ENCODE peak calls at places on chromosomes 2 and 18, in nine cellular contexts. G, S, L, P, C, Z, V, X and F are unnamed samples.

GRCh38 chr18:37175727-37176126 is 346.8 kb downstream of the KIAA1328 start:
- DNase-seq in G (no peak), X (no peak), C (no peak), L (no peak), Z (no peak), V (no peak), S (no peak), P (no peak), F (no peak)

GRCh38 chr2:85167479-85167878 is 34.3 kb downstream of the TCF7L1 start:
- DNase-seq in L (no peak), X (no peak), S (no peak), G (no peak), Z (no peak), P (no peak), C (no peak), V (no peak), F (no peak)

GRCh38 chr2:235458839-235459273 is 35.0 kb upstream of the AGAP1 start:
- DNase-seq in Z (no peak), P (peak), G (peak), C (peak), V (no peak), S (no peak), L (peak), X (peak), F (no peak)

GRCh38 chr2:130808482-130809268 is 28.0 kb upstream of the ARHGEF4 start:
- DNase-seq in L (no peak), X (no peak), V (no peak), C (no peak), S (no peak), Z (no peak), G (peak), P (no peak), F (no peak)

GRCh38 chr18:23077493-23078256 is 57.6 kb upstream of the CABLES1 start:
- DNase-seq in Z (no peak), C (no peak), G (peak), V (peak), L (no peak), P (no peak), X (no peak), S (no peak), F (no peak)

GRCh38 chr2:108944601-108945241 is 44.3 kb downstream of the EDAR start:
- DNase-seq in P (no peak), G (no peak), Z (no peak), S (no peak), L (no peak), V (no peak), X (no peak), C (peak), F (no peak)

GRCh38 chr2:8633735-8634313 is 48.0 kb upstream of the ID2 start:
- DNase-seq in X (no peak), G (peak), C (peak), Z (peak), L (peak), V (no peak), P (peak), S (peak), F (no peak)

GRCh38 chr2:24971300-24971549 is 530 bp downstream of the DNAJC27 start:
- DNase-seq in C (no peak), V (no peak), Z (no peak), L (no peak), P (no peak), X (no peak), S (no peak), G (no peak), F (no peak)

GRCh38 chr2:14137643-14138042 is 494.9 kb upstream of the LRATD1 start:
- DNase-seq in P (no peak), V (no peak), Z (no peak), C (no peak), L (no peak), S (no peak), G (no peak), X (no peak), F (peak)

GRCh38 chr18:8121942-8122480 is 487.2 kb upstream of the RAB12 start:
- DNase-seq in Z (peak), X (no peak), S (no peak), V (no peak), G (peak), C (peak), L (peak), P (no peak), F (no peak)

GRCh38 chr2:234165421-234165820 is 114.9 kb downstream of the SPP2 start:
- DNase-seq in S (no peak), X (no peak), V (no peak), C (peak), P (no peak), Z (peak), L (peak), G (no peak), F (no peak)

GRCh38 chr2:237254369-237254861 is 159.5 kb downstream of the COL6A3 start:
- DNase-seq in L (peak), C (peak), X (no peak), Z (peak), V (no peak), S (no peak), P (no peak), G (peak), F (no peak)
- TF ChIP-seq CTCF in L (no peak), C (no peak), X (no peak), Z (no peak), V (no peak), S (no peak), P (no peak), G (no peak), F (no peak)

DNA sequence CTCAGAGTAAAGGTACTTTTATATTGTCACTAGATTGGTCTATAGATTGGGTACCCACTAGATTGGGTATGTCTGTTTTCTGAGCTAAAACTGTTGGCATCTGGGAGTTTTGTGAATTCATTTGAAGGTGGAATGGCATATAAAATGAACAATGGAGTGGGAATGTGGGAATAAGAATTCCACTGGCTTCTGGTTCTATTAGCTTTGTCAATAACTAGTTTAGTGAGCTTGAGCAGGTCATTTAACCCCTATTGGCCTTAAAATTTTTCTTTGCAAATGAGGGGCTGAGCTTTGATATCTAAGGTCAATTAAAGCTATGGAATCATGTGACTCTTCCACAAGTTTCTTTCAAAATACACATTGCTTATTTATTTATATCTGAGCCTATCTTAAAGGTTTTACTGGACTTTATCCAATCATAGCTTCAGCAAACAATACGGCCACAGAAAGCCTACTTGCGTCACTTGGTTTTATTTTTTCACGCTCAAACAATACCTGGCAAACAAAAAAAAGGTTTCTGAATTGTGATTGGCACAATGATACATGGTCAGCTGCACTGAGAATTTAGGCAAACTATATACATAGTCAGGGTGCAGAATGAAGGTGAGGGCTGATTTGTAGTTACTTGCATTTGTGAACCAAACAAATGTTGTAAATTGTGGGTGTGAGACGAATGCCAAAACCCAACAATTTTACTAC is 28.8 kb upstream of the ITPRID2 start:
- DNase-seq in S (no peak), Z (no peak), G (no peak), X (no peak), L (no peak), P (no peak), C (no peak), V (no peak), F (no peak)
- TF ChIP-seq CTCF in S (no peak), Z (no peak), G (no peak), X (no peak), L (no peak), P (no peak), C (no peak), V (no peak), F (no peak)

GRCh38 chr2:46548103-46548486 is 68.7 kb downstream of the TMEM247 start:
- DNase-seq in X (peak), V (no peak), G (no peak), S (peak), L (no peak), C (no peak), Z (no peak), P (no peak), F (no peak)
- TF ChIP-seq CTCF in X (no peak), V (no peak), G (no peak), S (no peak), L (no peak), C (no peak), Z (no peak), P (no peak), F (no peak)

GRCh38 chr2:113890253-113891235 is 655 bp downstream of the ACTR3 start:
- DNase-seq in P (peak), V (peak), S (peak), L (peak), C (peak), X (peak), Z (peak), G (peak), F (peak)
- TF ChIP-seq CTCF in P (no peak), V (no peak), S (no peak), L (no peak), C (no peak), X (no peak), Z (no peak), G (no peak), F (no peak)

DNA sequence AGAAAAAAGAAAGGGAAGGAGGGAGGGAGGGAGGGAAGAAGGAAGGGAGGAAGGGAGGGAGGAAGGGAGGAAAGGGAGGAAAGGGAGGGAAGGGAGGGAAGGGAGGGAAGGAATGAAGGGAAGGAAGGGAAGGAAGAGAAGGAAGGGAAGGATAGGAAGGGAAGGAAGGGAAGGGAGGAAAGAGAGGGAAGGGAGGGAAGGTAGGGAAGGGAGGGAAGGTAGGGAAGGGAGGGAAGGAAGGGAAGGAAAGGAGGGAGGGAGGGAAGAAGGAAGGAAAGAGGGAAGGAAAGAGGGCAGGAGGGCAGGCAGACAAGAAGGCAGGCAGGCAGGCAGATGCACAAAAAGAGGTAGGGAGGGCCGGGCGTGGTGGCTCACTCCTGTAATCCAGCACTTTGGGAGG is 74.9 kb downstream of the THADA start:
- DNase-seq in S (no peak), P (no peak), G (no peak), Z (no peak), L (no peak), C (no peak), V (no peak), X (no peak), F (no peak)
- TF ChIP-seq CTCF in S (no peak), P (no peak), G (no peak), Z (no peak), L (no peak), C (no peak), V (no peak), X (no peak), F (no peak)

DNA sequence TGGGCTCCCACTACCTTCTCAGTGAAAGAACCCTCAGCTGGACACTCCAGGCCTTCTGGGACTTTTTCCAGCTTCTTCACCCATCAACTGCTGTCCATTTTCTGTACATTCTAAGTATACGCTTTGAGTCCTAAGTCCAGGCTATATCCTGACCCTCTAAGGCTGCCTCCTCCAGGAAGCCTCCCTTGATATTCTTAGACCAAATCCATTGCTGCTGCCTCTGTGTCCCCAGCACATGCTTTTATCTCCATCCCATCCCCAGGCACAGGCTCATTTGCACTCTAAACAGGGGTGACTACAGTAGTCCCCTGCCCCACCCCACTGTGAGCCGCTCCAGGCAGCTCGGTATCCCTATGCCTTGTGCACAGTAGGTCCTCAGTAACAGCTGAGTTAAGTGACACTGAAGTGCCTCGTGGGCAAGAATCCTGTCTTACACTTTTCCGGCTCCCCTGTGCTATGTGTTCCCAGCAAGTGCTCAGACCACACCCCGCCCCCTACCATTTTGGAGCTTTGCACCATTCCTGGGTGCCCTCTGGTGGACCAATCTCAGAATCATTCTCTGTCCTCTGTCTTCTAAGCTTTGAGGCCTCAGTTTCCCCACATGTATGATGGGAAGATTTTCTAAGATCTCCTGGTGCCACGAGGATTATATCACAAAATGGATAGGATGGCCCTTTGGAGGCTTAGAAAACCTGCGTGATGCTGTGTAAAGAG is 34.9 kb downstream of the EMX1 start:
- DNase-seq in X (no peak), P (no peak), C (no peak), S (peak), Z (no peak), G (no peak), L (no peak), V (no peak), F (no peak)
- TF ChIP-seq CTCF in X (no peak), P (no peak), C (peak), S (no peak), Z (no peak), G (peak), L (no peak), V (peak), F (no peak)

GRCh38 chr18:55753643-55754255 is 165.8 kb upstream of the TCF4 start:
- DNase-seq in Z (no peak), C (peak), V (no peak), X (no peak), L (peak), G (peak), S (no peak), P (no peak), F (no peak)
- TF ChIP-seq CTCF in Z (no peak), C (no peak), V (no peak), X (no peak), L (no peak), G (no peak), S (no peak), P (no peak), F (no peak)

GRCh38 chr2:232368311-232368731 is 10.2 kb upstream of the ALPP start:
- DNase-seq in X (no peak), G (no peak), Z (no peak), C (peak), S (no peak), P (no peak), V (no peak), L (peak), F (no peak)

GRCh38 chr2:232369126-232369955 is 9.2 kb upstream of the ALPP start:
- DNase-seq in P (no peak), L (no peak), X (no peak), Z (no peak), V (no peak), S (no peak), C (no peak), G (no peak), F (no peak)

GRCh38 chr2:232367016-232367415 is 11.5 kb upstream of the ALPP start:
- DNase-seq in Z (no peak), L (no peak), X (no peak), G (no peak), P (no peak), C (no peak), S (no peak), V (no peak), F (no peak)

GRCh38 chr2:232365621-232366321 is 12.8 kb upstream of the ALPP start:
- DNase-seq in Z (peak), G (no peak), C (peak), V (peak), X (no peak), L (peak), P (no peak), S (no peak), F (peak)

DNA sequence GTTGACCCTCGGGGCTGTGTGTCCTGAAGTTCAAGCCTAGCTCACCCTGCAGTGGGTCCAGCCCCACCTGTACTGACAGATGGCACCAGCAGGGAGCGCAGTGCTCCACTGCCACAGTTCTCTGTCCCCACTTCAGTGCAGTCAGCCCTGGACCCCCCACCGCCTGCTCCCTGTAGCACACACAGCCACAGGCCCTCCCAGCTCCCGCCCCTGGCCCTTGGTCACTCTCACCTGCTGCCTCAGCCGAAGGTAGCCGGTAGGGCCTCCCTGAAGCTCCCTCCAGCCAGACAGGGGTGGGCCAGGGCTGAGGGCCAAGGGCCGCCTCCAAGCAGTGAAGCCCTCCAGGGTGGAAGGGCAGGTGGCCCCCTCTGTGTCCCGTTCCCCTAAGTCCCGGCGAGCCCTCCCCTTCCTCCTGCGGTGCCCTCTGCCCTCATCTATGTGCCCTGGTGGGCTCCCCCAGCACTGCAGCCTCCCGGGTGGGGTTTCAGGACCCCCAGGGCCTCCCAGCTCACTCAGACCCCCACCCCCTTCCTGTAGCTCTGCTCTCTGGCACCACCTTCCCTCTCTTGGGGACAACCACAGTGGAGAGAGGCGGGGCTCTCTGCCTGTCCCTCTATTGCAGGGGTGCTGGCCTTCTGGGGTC is 10.8 kb upstream of the ALPP start:
- DNase-seq in P (no peak), Z (no peak), S (peak), V (no peak), X (no peak), G (no peak), L (no peak), C (no peak), F (peak)
- TF ChIP-seq CTCF in P (no peak), Z (peak), S (no peak), V (no peak), X (no peak), G (peak), L (peak), C (no peak), F (peak)

DNA sequence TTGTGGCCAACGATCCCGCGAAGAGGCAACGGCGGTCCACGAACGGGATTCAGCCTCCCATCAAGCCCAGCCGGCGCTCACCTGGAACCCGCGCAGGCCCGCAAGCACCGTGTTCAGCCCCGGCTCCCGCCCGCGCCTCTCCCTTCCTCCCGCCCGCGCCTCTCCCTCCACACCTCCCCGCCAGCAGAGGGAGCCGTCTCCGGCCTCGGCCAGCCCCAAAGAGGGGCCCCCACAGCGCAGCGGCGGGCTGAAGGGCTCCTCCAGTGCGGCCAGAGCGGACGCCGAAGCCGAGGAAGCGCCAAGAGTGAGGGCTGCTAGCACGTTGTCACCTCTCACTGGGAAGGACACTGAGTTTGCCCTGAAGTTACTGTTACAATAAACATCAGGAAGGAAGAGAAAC is 55.3 kb upstream of the LAPTM4A start:
- DNase-seq in S (no peak), X (peak), V (no peak), L (no peak), P (peak), G (no peak), C (no peak), Z (no peak), F (peak)
- TF ChIP-seq CTCF in S (no peak), X (peak), V (no peak), L (no peak), P (peak), G (no peak), C (peak), Z (peak), F (peak)